ENCODE peak calls at places on chromosome X, in nine cellular contexts. One of them, this sample, is unnamed.

GRCh38 chrX:35664838-35665237 is 133.3 kb upstream of the MAGEB16 start:
- DNase-seq in neural progenitor cell: no peak
- DNase-seq in adrenal gland: no peak
- DNase-seq in fibroblast of lung: no peak
- DNase-seq in fibroblast of villous mesenchyme: no peak
- DNase-seq in astrocyte of the spinal cord: no peak
- DNase-seq in Panc1: no peak
- DNase-seq in body of pancreas: no peak
- DNase-seq in bronchial epithelial cell: no peak
- DNase-seq in this sample: no peak

GRCh38 chrX:13059676-13060499 is 15.5 kb upstream of the FAM9C start:
- DNase-seq in fibroblast of villous mesenchyme: peak
- DNase-seq in neural progenitor cell: no peak
- DNase-seq in astrocyte of the spinal cord: no peak
- DNase-seq in fibroblast of lung: peak
- DNase-seq in bronchial epithelial cell: peak
- DNase-seq in adrenal gland: peak
- DNase-seq in Panc1: peak
- DNase-seq in body of pancreas: no peak
- DNase-seq in this sample: peak

GRCh38 chrX:20015945-20016617 is 25.2 kb upstream of the BCLAF3 start:
- DNase-seq in Panc1: no peak
- DNase-seq in astrocyte of the spinal cord: no peak
- DNase-seq in adrenal gland: no peak
- DNase-seq in neural progenitor cell: no peak
- DNase-seq in fibroblast of villous mesenchyme: no peak
- DNase-seq in bronchial epithelial cell: no peak
- DNase-seq in fibroblast of lung: peak
- DNase-seq in body of pancreas: no peak
- DNase-seq in this sample: no peak

GRCh38 chrX:153766098-153766817 is 2.2 kb downstream of the PLXNB3 start:
- DNase-seq in Panc1: no peak
- DNase-seq in bronchial epithelial cell: peak
- DNase-seq in neural progenitor cell: peak
- DNase-seq in body of pancreas: no peak
- DNase-seq in astrocyte of the spinal cord: peak
- DNase-seq in fibroblast of lung: peak
- DNase-seq in fibroblast of villous mesenchyme: peak
- DNase-seq in adrenal gland: peak
- DNase-seq in this sample: peak

GRCh38 chrX:77564824-77565223 is 117.6 kb downstream of the FGF16 start:
- DNase-seq in Panc1: no peak
- DNase-seq in adrenal gland: no peak
- DNase-seq in neural progenitor cell: no peak
- DNase-seq in fibroblast of lung: peak
- DNase-seq in fibroblast of villous mesenchyme: peak
- DNase-seq in body of pancreas: no peak
- DNase-seq in astrocyte of the spinal cord: peak
- DNase-seq in bronchial epithelial cell: peak
- DNase-seq in this sample: no peak

GRCh38 chrX:120446503-120446902 is 22.6 kb downstream of the LAMP2 start:
- DNase-seq in neural progenitor cell: no peak
- DNase-seq in astrocyte of the spinal cord: peak
- DNase-seq in fibroblast of villous mesenchyme: peak
- DNase-seq in Panc1: no peak
- DNase-seq in bronchial epithelial cell: peak
- DNase-seq in fibroblast of lung: peak
- DNase-seq in adrenal gland: peak
- DNase-seq in body of pancreas: no peak
- DNase-seq in this sample: no peak

GRCh38 chrX:106588801-106589200 is 23.0 kb upstream of the RADX start:
- DNase-seq in astrocyte of the spinal cord: no peak
- DNase-seq in fibroblast of lung: no peak
- DNase-seq in Panc1: no peak
- DNase-seq in body of pancreas: no peak
- DNase-seq in fibroblast of villous mesenchyme: no peak
- DNase-seq in bronchial epithelial cell: peak
- DNase-seq in adrenal gland: no peak
- DNase-seq in neural progenitor cell: no peak
- DNase-seq in this sample: no peak

GRCh38 chrX:134625315-134625718 is 33.0 kb downstream of the PLAC1 start:
- DNase-seq in fibroblast of villous mesenchyme: no peak
- DNase-seq in fibroblast of lung: peak
- DNase-seq in astrocyte of the spinal cord: no peak
- DNase-seq in bronchial epithelial cell: no peak
- DNase-seq in Panc1: no peak
- DNase-seq in neural progenitor cell: no peak
- DNase-seq in adrenal gland: no peak
- DNase-seq in body of pancreas: no peak
- DNase-seq in this sample: no peak

GRCh38 chrX:154457491-154458115 is 478 bp upstream of the PLXNA3 start:
- DNase-seq in bronchial epithelial cell: peak
- DNase-seq in adrenal gland: peak
- DNase-seq in neural progenitor cell: peak
- DNase-seq in fibroblast of lung: no peak
- DNase-seq in astrocyte of the spinal cord: no peak
- DNase-seq in Panc1: no peak
- DNase-seq in body of pancreas: peak
- DNase-seq in fibroblast of villous mesenchyme: no peak
- DNase-seq in this sample: peak

GRCh38 chrX:130688360-130688759 is 214.6 kb downstream of the ENOX2 start:
- DNase-seq in fibroblast of lung: no peak
- DNase-seq in astrocyte of the spinal cord: no peak
- DNase-seq in neural progenitor cell: no peak
- DNase-seq in fibroblast of villous mesenchyme: no peak
- DNase-seq in Panc1: no peak
- DNase-seq in bronchial epithelial cell: no peak
- DNase-seq in body of pancreas: no peak
- DNase-seq in adrenal gland: no peak
- DNase-seq in this sample: no peak

GRCh38 chrX:30373479-30373878 is 64.3 kb upstream of the NR0B1 start:
- DNase-seq in Panc1: no peak
- DNase-seq in adrenal gland: no peak
- DNase-seq in astrocyte of the spinal cord: no peak
- DNase-seq in bronchial epithelial cell: no peak
- DNase-seq in body of pancreas: no peak
- DNase-seq in fibroblast of lung: no peak
- DNase-seq in neural progenitor cell: no peak
- DNase-seq in fibroblast of villous mesenchyme: no peak
- DNase-seq in this sample: no peak

GRCh38 chrX:135340827-135341226 is 31.5 kb downstream of the ETDC start:
- DNase-seq in astrocyte of the spinal cord: peak
- DNase-seq in body of pancreas: no peak
- DNase-seq in fibroblast of villous mesenchyme: peak
- DNase-seq in bronchial epithelial cell: no peak
- DNase-seq in Panc1: no peak
- DNase-seq in neural progenitor cell: no peak
- DNase-seq in adrenal gland: no peak
- DNase-seq in fibroblast of lung: peak
- DNase-seq in this sample: no peak

GRCh38 chrX:129961180-129962083 is 21.0 kb upstream of the BCORL1 start:
- DNase-seq in bronchial epithelial cell: peak
- DNase-seq in fibroblast of villous mesenchyme: no peak
- DNase-seq in fibroblast of lung: peak
- DNase-seq in body of pancreas: peak
- DNase-seq in neural progenitor cell: peak
- DNase-seq in astrocyte of the spinal cord: no peak
- DNase-seq in Panc1: no peak
- DNase-seq in adrenal gland: peak
- DNase-seq in this sample: peak

GRCh38 chrX:103464071-103464773 is 55.1 kb downstream of the RAB40A start:
- DNase-seq in neural progenitor cell: peak
- DNase-seq in body of pancreas: peak
- DNase-seq in fibroblast of villous mesenchyme: peak
- DNase-seq in astrocyte of the spinal cord: peak
- DNase-seq in Panc1: peak
- DNase-seq in adrenal gland: peak
- DNase-seq in fibroblast of lung: peak
- DNase-seq in bronchial epithelial cell: peak
- DNase-seq in this sample: peak

GRCh38 chrX:24131476-24131875 is 18.1 kb upstream of the ZFX start:
- DNase-seq in body of pancreas: no peak
- DNase-seq in Panc1: no peak
- DNase-seq in neural progenitor cell: no peak
- DNase-seq in astrocyte of the spinal cord: no peak
- DNase-seq in fibroblast of lung: no peak
- DNase-seq in fibroblast of villous mesenchyme: no peak
- DNase-seq in bronchial epithelial cell: no peak
- DNase-seq in adrenal gland: no peak
- DNase-seq in this sample: no peak

GRCh38 chrX:10726647-10727046 is 106.3 kb upstream of the MID1 start:
- DNase-seq in body of pancreas: peak
- DNase-seq in fibroblast of lung: peak
- DNase-seq in Panc1: no peak
- DNase-seq in bronchial epithelial cell: no peak
- DNase-seq in neural progenitor cell: no peak
- DNase-seq in fibroblast of villous mesenchyme: peak
- DNase-seq in astrocyte of the spinal cord: peak
- DNase-seq in adrenal gland: no peak
- DNase-seq in this sample: peak

GRCh38 chrX:32483534-32484136 is 727.7 kb downstream of the DMD start:
- DNase-seq in neural progenitor cell: peak
- DNase-seq in astrocyte of the spinal cord: no peak
- DNase-seq in fibroblast of lung: no peak
- DNase-seq in fibroblast of villous mesenchyme: no peak
- DNase-seq in bronchial epithelial cell: peak
- DNase-seq in body of pancreas: no peak
- DNase-seq in Panc1: no peak
- DNase-seq in adrenal gland: no peak
- DNase-seq in this sample: peak

GRCh38 chrX:25021132-25021498 is 5.3 kb upstream of the ARX start:
- DNase-seq in bronchial epithelial cell: no peak
- DNase-seq in neural progenitor cell: no peak
- DNase-seq in body of pancreas: no peak
- DNase-seq in Panc1: no peak
- DNase-seq in fibroblast of villous mesenchyme: no peak
- DNase-seq in adrenal gland: peak
- DNase-seq in astrocyte of the spinal cord: no peak
- DNase-seq in fibroblast of lung: no peak
- DNase-seq in this sample: peak

DNA sequence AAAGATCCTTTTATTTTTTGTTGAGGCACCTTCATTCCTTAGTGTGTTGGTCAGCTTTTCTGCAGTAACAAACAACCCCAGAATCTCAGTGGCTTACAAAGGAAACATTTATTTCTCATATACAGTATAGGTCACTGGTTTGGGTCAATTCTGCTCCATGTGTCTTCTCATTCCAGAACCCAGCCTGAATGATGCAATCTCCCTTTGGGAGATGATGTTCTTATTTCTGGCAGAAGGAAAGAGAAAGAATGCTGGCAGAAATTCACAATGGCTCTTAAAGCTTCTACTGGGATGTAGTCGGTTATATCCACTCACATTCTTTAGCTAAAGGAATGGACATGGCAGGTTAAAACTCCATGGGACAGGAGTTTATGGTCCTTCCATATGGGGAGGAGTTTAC is 42.3 kb downstream of the IDS start:
- DNase-seq in adrenal gland: no peak
- DNase-seq in body of pancreas: no peak
- DNase-seq in bronchial epithelial cell: no peak
- DNase-seq in fibroblast of villous mesenchyme: peak
- DNase-seq in Panc1: no peak
- DNase-seq in astrocyte of the spinal cord: peak
- DNase-seq in fibroblast of lung: peak
- DNase-seq in neural progenitor cell: no peak
- DNase-seq in this sample: no peak
- H3K4me3 ChIP-seq in adrenal gland: no peak
- H3K4me3 ChIP-seq in body of pancreas: no peak
- H3K4me3 ChIP-seq in bronchial epithelial cell: no peak
- H3K4me3 ChIP-seq in fibroblast of villous mesenchyme: no peak
- H3K4me3 ChIP-seq in Panc1: no peak
- H3K4me3 ChIP-seq in astrocyte of the spinal cord: no peak
- H3K4me3 ChIP-seq in fibroblast of lung: no peak
- H3K4me3 ChIP-seq in neural progenitor cell: no peak
- H3K4me3 ChIP-seq in this sample: no peak

DNA sequence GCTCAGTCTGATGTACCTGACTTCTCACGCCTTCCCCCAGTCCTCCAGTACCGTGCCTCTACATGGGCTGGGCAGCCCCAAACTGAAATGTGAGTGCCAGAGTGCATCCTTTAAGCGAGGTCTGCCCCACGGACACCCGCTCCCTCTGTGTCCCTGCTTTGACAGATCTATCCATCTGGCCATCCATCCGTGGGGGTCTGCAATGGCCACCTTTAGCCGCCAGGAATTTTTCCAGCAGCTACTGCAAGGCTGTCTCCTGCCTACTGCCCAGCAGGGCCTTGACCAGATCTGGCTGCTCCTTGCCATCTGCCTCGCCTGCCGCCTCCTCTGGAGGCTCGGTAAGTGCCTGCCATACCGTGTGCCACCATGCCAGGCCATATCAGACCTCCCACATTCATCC is 827 bp downstream of the PORCN start:
- DNase-seq in adrenal gland: no peak
- DNase-seq in body of pancreas: no peak
- DNase-seq in fibroblast of villous mesenchyme: no peak
- DNase-seq in bronchial epithelial cell: no peak
- DNase-seq in neural progenitor cell: no peak
- DNase-seq in Panc1: no peak
- DNase-seq in astrocyte of the spinal cord: no peak
- DNase-seq in fibroblast of lung: no peak
- DNase-seq in this sample: no peak
- H3K4me3 ChIP-seq in adrenal gland: no peak
- H3K4me3 ChIP-seq in body of pancreas: no peak
- H3K4me3 ChIP-seq in fibroblast of villous mesenchyme: peak
- H3K4me3 ChIP-seq in bronchial epithelial cell: peak
- H3K4me3 ChIP-seq in neural progenitor cell: peak
- H3K4me3 ChIP-seq in Panc1: peak
- H3K4me3 ChIP-seq in astrocyte of the spinal cord: peak
- H3K4me3 ChIP-seq in fibroblast of lung: peak
- H3K4me3 ChIP-seq in this sample: peak

DNA sequence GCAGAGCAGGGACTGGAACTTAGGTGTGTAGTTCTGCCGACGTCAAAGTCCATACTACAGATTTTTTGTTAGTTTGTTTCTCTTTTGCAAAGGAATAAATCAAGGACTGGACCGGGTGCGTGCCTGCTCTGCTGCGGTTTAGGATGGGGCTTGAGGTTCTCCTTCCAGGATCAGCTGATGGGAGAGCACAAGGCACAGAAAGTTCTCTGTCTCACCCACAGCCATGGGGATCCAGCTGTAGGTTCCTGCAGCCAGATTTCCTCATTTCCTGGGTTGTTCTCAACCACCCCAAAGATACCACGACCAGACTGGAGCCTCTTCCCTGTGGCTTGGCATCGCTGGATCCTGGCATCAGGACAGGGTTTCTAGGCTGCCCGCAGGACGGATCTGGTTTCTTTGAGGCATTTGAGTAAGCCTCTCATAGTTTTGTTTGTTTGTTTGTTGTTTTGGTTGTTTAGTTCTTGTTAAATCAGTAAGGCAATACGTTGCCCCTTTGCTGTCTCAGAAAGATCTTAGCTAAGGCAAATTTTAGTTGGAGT is 789 bp upstream of the SRPX start:
- DNase-seq in body of pancreas: no peak
- DNase-seq in fibroblast of lung: no peak
- DNase-seq in astrocyte of the spinal cord: no peak
- DNase-seq in fibroblast of villous mesenchyme: no peak
- DNase-seq in Panc1: no peak
- DNase-seq in neural progenitor cell: no peak
- DNase-seq in adrenal gland: no peak
- DNase-seq in bronchial epithelial cell: no peak
- DNase-seq in this sample: no peak
- H3K4me3 ChIP-seq in body of pancreas: no peak
- H3K4me3 ChIP-seq in fibroblast of lung: peak
- H3K4me3 ChIP-seq in astrocyte of the spinal cord: peak
- H3K4me3 ChIP-seq in fibroblast of villous mesenchyme: peak
- H3K4me3 ChIP-seq in Panc1: peak
- H3K4me3 ChIP-seq in neural progenitor cell: no peak
- H3K4me3 ChIP-seq in adrenal gland: no peak
- H3K4me3 ChIP-seq in bronchial epithelial cell: no peak
- H3K4me3 ChIP-seq in this sample: no peak

GRCh38 chrX:72169008-72169728 is 12.4 kb upstream of the PIN4 start:
- DNase-seq in fibroblast of lung: peak
- DNase-seq in bronchial epithelial cell: peak
- DNase-seq in astrocyte of the spinal cord: no peak
- DNase-seq in fibroblast of villous mesenchyme: peak
- DNase-seq in body of pancreas: peak
- DNase-seq in neural progenitor cell: no peak
- DNase-seq in Panc1: no peak
- DNase-seq in adrenal gland: peak
- DNase-seq in this sample: peak
- H3K4me3 ChIP-seq in fibroblast of lung: no peak
- H3K4me3 ChIP-seq in bronchial epithelial cell: no peak
- H3K4me3 ChIP-seq in astrocyte of the spinal cord: no peak
- H3K4me3 ChIP-seq in fibroblast of villous mesenchyme: no peak
- H3K4me3 ChIP-seq in body of pancreas: no peak
- H3K4me3 ChIP-seq in neural progenitor cell: no peak
- H3K4me3 ChIP-seq in Panc1: peak
- H3K4me3 ChIP-seq in adrenal gland: no peak
- H3K4me3 ChIP-seq in this sample: peak

This sample was measured in SJCRH30.